ENCODE peak calls at places on chromosomes 16 and 17, in eight cellular contexts. One of them, this sample, is unnamed.

GRCh38 chr16:67663151-67663876 is 2.6 kb downstream of the PARD6A start:
- DNase-seq in ELF-1: no peak
- DNase-seq in HS-5: no peak
- DNase-seq in GM04504: no peak
- DNase-seq in stimulated activated CD4-positive, alpha-beta T cell treated with anti-CD3 and anti-CD28 coated beads, Interleukin-2, amount 100 ng/mL, for 24 hours: no peak
- DNase-seq in SK-N-DZ: peak
- DNase-seq in glutamatergic neuron: peak
- DNase-seq in left cardiac atrium: no peak
- DNase-seq in this sample: peak

GRCh38 chr16:30677931-30678585 is 19.8 kb downstream of the FBRS start:
- DNase-seq in ELF-1: peak
- DNase-seq in HS-5: no peak
- DNase-seq in GM04504: no peak
- DNase-seq in stimulated activated CD4-positive, alpha-beta T cell treated with anti-CD3 and anti-CD28 coated beads, Interleukin-2, amount 100 ng/mL, for 24 hours: no peak
- DNase-seq in SK-N-DZ: no peak
- DNase-seq in glutamatergic neuron: no peak
- DNase-seq in left cardiac atrium: no peak
- DNase-seq in this sample: no peak

GRCh38 chr17:17672453-17673368 is 8.5 kb upstream of the RAI1 start:
- DNase-seq in ELF-1: no peak
- DNase-seq in HS-5: no peak
- DNase-seq in GM04504: no peak
- DNase-seq in stimulated activated CD4-positive, alpha-beta T cell treated with anti-CD3 and anti-CD28 coated beads, Interleukin-2, amount 100 ng/mL, for 24 hours: no peak
- DNase-seq in SK-N-DZ: no peak
- DNase-seq in glutamatergic neuron: no peak
- DNase-seq in left cardiac atrium: peak
- DNase-seq in this sample: no peak

GRCh38 chr16:21283521-21284289 is 5.6 kb upstream of the CRYM start:
- DNase-seq in ELF-1: peak
- DNase-seq in HS-5: peak
- DNase-seq in GM04504: no peak
- DNase-seq in stimulated activated CD4-positive, alpha-beta T cell treated with anti-CD3 and anti-CD28 coated beads, Interleukin-2, amount 100 ng/mL, for 24 hours: no peak
- DNase-seq in SK-N-DZ: peak
- DNase-seq in glutamatergic neuron: peak
- DNase-seq in left cardiac atrium: peak
- DNase-seq in this sample: peak

GRCh38 chr17:30326816-30327215 is 7.0 kb downstream of the TMIGD1 start:
- DNase-seq in ELF-1: no peak
- DNase-seq in HS-5: no peak
- DNase-seq in GM04504: no peak
- DNase-seq in stimulated activated CD4-positive, alpha-beta T cell treated with anti-CD3 and anti-CD28 coated beads, Interleukin-2, amount 100 ng/mL, for 24 hours: no peak
- DNase-seq in SK-N-DZ: no peak
- DNase-seq in glutamatergic neuron: no peak
- DNase-seq in left cardiac atrium: no peak
- DNase-seq in this sample: no peak

GRCh38 chr16:86471896-86472295 is 38.4 kb upstream of the FOXF1 start:
- DNase-seq in ELF-1: no peak
- DNase-seq in HS-5: no peak
- DNase-seq in GM04504: no peak
- DNase-seq in stimulated activated CD4-positive, alpha-beta T cell treated with anti-CD3 and anti-CD28 coated beads, Interleukin-2, amount 100 ng/mL, for 24 hours: no peak
- DNase-seq in SK-N-DZ: no peak
- DNase-seq in glutamatergic neuron: no peak
- DNase-seq in left cardiac atrium: no peak
- DNase-seq in this sample: no peak

GRCh38 chr16:4613636-4614570 is 785 bp downstream of the UBALD1 start:
- DNase-seq in ELF-1: peak
- DNase-seq in HS-5: no peak
- DNase-seq in GM04504: no peak
- DNase-seq in stimulated activated CD4-positive, alpha-beta T cell treated with anti-CD3 and anti-CD28 coated beads, Interleukin-2, amount 100 ng/mL, for 24 hours: peak
- DNase-seq in SK-N-DZ: peak
- DNase-seq in glutamatergic neuron: peak
- DNase-seq in left cardiac atrium: no peak
- DNase-seq in this sample: peak

GRCh38 chr16:49592507-49593422 is 219.2 kb downstream of the C16orf78 start:
- DNase-seq in ELF-1: peak
- DNase-seq in HS-5: no peak
- DNase-seq in GM04504: no peak
- DNase-seq in stimulated activated CD4-positive, alpha-beta T cell treated with anti-CD3 and anti-CD28 coated beads, Interleukin-2, amount 100 ng/mL, for 24 hours: peak
- DNase-seq in SK-N-DZ: peak
- DNase-seq in glutamatergic neuron: peak
- DNase-seq in left cardiac atrium: no peak
- DNase-seq in this sample: no peak

GRCh38 chr17:44144966-44145739 is 3.4 kb downstream of the HROB start:
- DNase-seq in ELF-1: no peak
- DNase-seq in HS-5: no peak
- DNase-seq in GM04504: no peak
- DNase-seq in stimulated activated CD4-positive, alpha-beta T cell treated with anti-CD3 and anti-CD28 coated beads, Interleukin-2, amount 100 ng/mL, for 24 hours: no peak
- DNase-seq in SK-N-DZ: no peak
- DNase-seq in glutamatergic neuron: no peak
- DNase-seq in left cardiac atrium: peak
- DNase-seq in this sample: peak

GRCh38 chr16:4172070-4172469 is 55.8 kb upstream of the ADCY9 start:
- DNase-seq in ELF-1: no peak
- DNase-seq in HS-5: no peak
- DNase-seq in GM04504: peak
- DNase-seq in stimulated activated CD4-positive, alpha-beta T cell treated with anti-CD3 and anti-CD28 coated beads, Interleukin-2, amount 100 ng/mL, for 24 hours: no peak
- DNase-seq in SK-N-DZ: no peak
- DNase-seq in glutamatergic neuron: no peak
- DNase-seq in left cardiac atrium: no peak
- DNase-seq in this sample: no peak

GRCh38 chr16:19098173-19098572 is 15.6 kb upstream of the ITPRIPL2 start:
- DNase-seq in ELF-1: no peak
- DNase-seq in HS-5: no peak
- DNase-seq in GM04504: no peak
- DNase-seq in stimulated activated CD4-positive, alpha-beta T cell treated with anti-CD3 and anti-CD28 coated beads, Interleukin-2, amount 100 ng/mL, for 24 hours: no peak
- DNase-seq in SK-N-DZ: no peak
- DNase-seq in glutamatergic neuron: no peak
- DNase-seq in left cardiac atrium: no peak
- DNase-seq in this sample: no peak